ENCODE peak calls at places on chromosomes 6 and 20, in four cellular contexts. X is A549, W is SK-N-SH, Z is GM23338. V is an unnamed sample.

GRCh38 chr6:154917941-154918340 is 77.2 kb upstream of the TIAM2 start:
- DNase-seq in W (no peak), Z (no peak), X (no peak), V (no peak)

GRCh38 chr6:3822747-3823445 is 26.3 kb upstream of the FAM50B start:
- DNase-seq in W (no peak), X (no peak), Z (no peak), V (no peak)

GRCh38 chr6:18350728-18351127 is 36.4 kb upstream of the RNF144B start:
- DNase-seq in W (no peak), Z (no peak), X (no peak), V (peak)

GRCh38 chr6:163564536-163564935 is 150.0 kb downstream of the QKI start:
- DNase-seq in W (no peak), Z (no peak), X (no peak), V (no peak)

GRCh38 chr6:148200302-148200701 is 142.3 kb upstream of the SASH1 start:
- DNase-seq in X (no peak), W (no peak), Z (peak), V (no peak)

GRCh38 chr6:74946961-74947360 is 258.9 kb downstream of the COL12A1 start:
- DNase-seq in X (no peak), W (no peak), Z (no peak), V (no peak)

GRCh38 chr6:151036869-151037680 is 171.6 kb downstream of the MTHFD1L start:
- DNase-seq in Z (no peak), W (no peak), X (no peak), V (no peak)

GRCh38 chr6:77653817-77654216 is 978 bp downstream of the MEI4 start:
- DNase-seq in W (no peak), X (no peak), Z (no peak), V (no peak)

GRCh38 chr6:2784061-2784460 is 18.9 kb downstream of the WRNIP1 start:
- DNase-seq in W (no peak), X (no peak), Z (no peak), V (no peak)

GRCh38 chr6:34149831-34150400 is 4.0 kb upstream of the GRM4 start:
- DNase-seq in Z (no peak), X (no peak), W (peak), V (no peak)

GRCh38 chr6:154542747-154543146 is 32.3 kb upstream of the CNKSR3 start:
- DNase-seq in X (no peak), Z (peak), W (no peak), V (no peak)

GRCh38 chr6:136775548-136775947 is 16.7 kb downstream of the MAP3K5 start:
- DNase-seq in X (no peak), W (no peak), Z (no peak), V (no peak)

GRCh38 chr20:45456632-45457031 is 12.9 kb upstream of the WFDC2 start:
- DNase-seq in W (no peak), X (no peak), Z (peak), V (no peak)

GRCh38 chr6:88165877-88166492 is at the start of gene CNR1:
- DNase-seq in Z (peak), W (peak), X (peak), V (peak)

GRCh38 chr6:22954749-22955385 is 385.5 kb downstream of the HDGFL1 start:
- DNase-seq in W (no peak), X (no peak), Z (no peak), V (no peak)

GRCh38 chr6:21087188-21087587 is 506.4 kb upstream of the SOX4 start:
- DNase-seq in W (no peak), X (no peak), Z (no peak), V (no peak)

GRCh38 chr6:2950713-2951112 is 20.7 kb downstream of the SERPINB6 start:
- DNase-seq in W (no peak), Z (no peak), X (no peak), V (no peak)

GRCh38 chr20:49937023-49937929 is 1.1 kb downstream of the RNF114 start:
- DNase-seq in Z (peak), W (peak), X (no peak), V (peak)

GRCh38 chr6:54991761-54992330 is 145.3 kb downstream of the FAM83B start:
- DNase-seq in X (no peak), Z (no peak), W (no peak), V (no peak)
- TF ChIP-seq REST in X (no peak), Z (no peak), W (no peak), V (no peak)

DNA sequence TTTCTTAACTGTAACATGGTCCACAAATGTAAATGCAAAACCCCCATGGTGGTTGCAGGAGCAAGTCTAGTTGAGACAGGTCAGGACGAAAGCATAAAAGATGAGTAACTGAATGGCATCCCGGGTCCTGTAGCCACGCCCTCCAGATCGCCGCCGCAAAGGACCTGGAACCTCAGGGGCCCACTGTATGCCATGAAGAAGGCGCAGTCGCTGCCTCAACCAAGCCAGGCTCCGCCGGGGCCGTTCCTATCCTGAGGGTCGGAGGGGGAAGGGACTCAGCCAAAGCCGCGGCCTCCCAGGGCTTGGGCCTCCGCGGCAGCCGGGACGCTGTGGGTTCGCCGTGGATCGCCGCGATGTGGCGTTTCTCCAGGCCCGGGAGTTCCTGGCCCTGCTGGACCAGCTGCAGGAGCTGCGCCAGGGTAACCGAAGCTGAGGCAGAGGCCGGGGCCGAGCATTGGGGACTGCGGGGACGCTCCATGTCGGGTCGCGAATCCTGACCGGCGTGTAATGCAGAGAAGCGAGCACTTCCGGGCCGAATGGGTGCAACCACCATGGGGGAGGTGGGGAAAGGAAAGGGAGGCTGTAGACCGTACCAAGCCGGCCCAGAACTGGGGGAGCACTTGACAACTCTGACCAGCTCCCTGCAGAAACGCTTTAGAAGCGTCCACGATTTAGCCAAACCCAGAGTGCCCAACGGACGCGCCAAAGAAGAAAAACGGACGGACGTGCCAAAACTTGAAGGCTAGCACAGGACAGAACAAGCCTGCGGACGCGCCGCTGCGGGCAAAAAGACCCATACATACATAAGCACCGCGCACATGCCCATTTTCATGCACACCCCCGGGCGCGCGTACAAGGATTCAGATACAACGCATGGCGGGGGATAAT is 11.1 kb downstream of the RPL7L1 start:
- DNase-seq in X (peak), Z (peak), W (peak), V (peak)
- TF ChIP-seq REST in X (no peak), Z (no peak), W (no peak), V (peak)

GRCh38 chr6:7417684-7418083 is 28.1 kb downstream of the RIOK1 start:
- DNase-seq in Z (no peak), X (no peak), W (peak), V (no peak)
- TF ChIP-seq REST in Z (no peak), X (no peak), W (no peak), V (no peak)

DNA sequence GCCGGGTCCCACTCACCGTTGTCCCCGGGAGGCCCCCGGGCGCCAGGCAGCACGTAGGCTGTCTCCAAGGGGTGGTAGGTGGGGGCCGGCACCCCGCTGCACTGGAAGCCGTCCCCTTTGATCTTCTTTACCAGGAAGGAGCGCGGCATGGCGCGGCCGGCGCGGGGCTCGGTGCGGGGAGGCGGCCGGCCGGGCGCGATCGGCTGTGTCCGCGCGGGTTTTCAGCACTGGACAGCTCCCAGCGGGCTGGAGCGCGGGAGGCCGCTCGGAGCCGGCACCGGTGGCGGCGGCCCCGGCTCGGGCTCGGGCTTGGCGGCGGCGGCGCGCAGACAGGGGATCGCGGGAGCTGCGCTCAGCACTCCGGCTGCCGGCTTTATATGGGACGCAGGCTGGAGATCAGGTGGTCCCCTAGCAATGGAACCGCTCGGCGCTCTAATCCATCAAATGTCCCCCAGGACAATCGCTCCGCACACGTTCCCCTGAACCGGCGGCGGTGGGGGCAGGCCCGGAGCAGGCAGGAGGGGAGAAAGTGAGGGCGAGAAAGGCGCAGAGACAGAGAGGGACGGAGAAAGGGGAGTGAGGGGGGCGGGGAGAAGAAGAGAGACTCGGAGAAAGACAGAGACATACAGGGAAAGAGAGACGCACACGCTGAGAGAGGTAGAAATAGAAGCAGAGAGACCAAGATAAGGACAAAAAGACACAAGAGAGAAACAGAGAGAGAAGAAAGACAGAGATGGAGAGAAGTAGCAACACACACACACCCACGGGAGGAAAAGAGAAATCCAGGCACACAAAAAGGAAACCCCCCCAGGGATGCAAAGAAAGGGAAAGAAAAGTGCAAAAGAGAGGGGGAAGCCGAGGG is at the start of gene SCRT2:
- DNase-seq in X (peak), Z (peak), W (peak), V (peak)
- TF ChIP-seq REST in X (peak), Z (peak), W (peak), V (peak)

DNA sequence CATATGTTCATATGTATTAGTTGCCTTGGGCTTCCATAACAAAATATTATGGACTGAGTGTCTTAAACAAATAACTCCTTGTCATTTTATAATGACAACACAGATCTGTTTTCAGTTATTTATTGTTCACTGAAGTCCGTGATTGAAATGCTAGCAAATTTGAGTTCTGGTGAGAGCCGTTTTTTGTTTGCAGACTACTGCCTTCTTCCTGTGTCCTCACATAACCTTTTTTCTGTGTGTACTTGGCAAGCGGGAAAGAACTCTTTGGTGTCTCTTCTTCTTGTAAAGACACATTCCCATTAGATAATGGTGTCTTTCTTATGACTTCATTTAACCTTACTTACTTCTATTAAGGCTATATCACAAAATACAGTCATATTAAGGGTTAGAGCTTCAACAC is 482.9 kb upstream of the EYS start:
- DNase-seq in X (no peak), Z (no peak), W (no peak), V (no peak)
- TF ChIP-seq REST in X (no peak), Z (no peak), W (no peak), V (no peak)

GRCh38 chr20:1894951-1895673 is at the start of gene SIRPA:
- DNase-seq in W (peak), Z (peak), X (peak), V (peak)

GRCh38 chr20:1896859-1897258 is 1.7 kb downstream of the SIRPA start:
- DNase-seq in Z (no peak), X (no peak), W (no peak), V (no peak)

GRCh38 chr20:1897486-1897885 is 2.3 kb downstream of the SIRPA start:
- DNase-seq in Z (no peak), X (no peak), W (no peak), V (peak)

GRCh38 chr20:1894471-1894950 is 696 bp upstream of the SIRPA start:
- DNase-seq in X (peak), Z (no peak), W (peak), V (no peak)

DNA sequence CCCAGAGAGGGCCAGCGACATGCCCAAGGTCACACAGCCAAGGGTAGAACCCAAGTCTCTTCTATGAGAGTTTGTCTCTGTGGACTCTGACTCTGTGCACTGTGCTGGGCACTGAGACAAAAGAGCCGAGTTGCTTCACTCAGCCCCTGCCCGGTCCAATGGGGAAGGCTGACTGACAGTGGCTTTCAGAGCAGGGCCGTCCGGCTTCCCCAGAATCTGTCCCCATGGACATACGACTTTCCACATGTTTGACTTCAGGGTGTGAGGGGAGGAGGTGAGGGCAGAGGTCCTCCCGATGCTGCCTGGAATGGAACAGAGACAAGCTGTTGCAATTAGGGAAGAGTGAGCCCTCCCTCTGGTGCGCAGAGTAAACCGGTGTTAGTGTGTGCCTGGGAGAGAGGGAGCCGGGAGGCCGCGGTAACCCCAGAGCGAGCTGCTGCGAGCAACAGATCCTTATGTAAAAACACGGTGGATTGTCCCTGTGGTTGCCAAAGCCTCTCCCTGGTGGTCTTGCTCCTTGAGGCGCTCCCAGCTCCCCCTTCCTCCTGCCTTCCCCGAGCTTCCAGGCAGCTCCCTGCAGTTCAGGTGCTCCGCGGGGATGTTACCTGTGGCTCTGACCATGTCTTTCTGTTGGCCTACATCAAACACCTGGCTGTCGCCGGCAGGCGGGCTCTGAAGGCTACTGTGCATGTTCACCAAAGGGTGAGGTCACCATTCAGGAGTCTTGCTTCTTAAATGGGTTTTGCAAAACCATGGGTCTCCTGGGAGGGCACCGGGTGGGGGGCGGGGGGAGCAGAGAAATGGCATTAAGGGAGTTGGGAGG is 678 bp downstream of the SIRPA start:
- DNase-seq in X (peak), Z (peak), W (no peak), V (no peak)
- TF ChIP-seq REST in X (no peak), Z (no peak), W (no peak), V (no peak)

GRCh38 chr20:9514072-9514460 is 324 bp upstream of the LAMP5 start:
- DNase-seq in Z (peak), W (peak), X (no peak), V (no peak)

GRCh38 chr20:9515761-9516657 is 1.6 kb downstream of the LAMP5 start:
- DNase-seq in W (peak), X (no peak), Z (peak), V (no peak)

GRCh38 chr20:9515211-9515580 is 806 bp downstream of the LAMP5 start:
- DNase-seq in W (peak), X (no peak), Z (no peak), V (no peak)

GRCh38 chr20:9516658-9516987 is 2.2 kb downstream of the LAMP5 start:
- DNase-seq in Z (peak), X (no peak), W (no peak), V (no peak)

GRCh38 chr20:9514461-9515210 is at the start of gene LAMP5:
- DNase-seq in W (peak), X (no peak), Z (peak), V (no peak)
- TF ChIP-seq REST in W (peak), X (peak), Z (peak), V (peak)

GRCh38 chr20:18679020-18679419 is 91.2 kb downstream of the DTD1 start:
- DNase-seq in X (no peak), W (no peak), Z (peak), V (no peak)
- TF ChIP-seq REST in X (no peak), W (no peak), Z (no peak), V (no peak)

DNA sequence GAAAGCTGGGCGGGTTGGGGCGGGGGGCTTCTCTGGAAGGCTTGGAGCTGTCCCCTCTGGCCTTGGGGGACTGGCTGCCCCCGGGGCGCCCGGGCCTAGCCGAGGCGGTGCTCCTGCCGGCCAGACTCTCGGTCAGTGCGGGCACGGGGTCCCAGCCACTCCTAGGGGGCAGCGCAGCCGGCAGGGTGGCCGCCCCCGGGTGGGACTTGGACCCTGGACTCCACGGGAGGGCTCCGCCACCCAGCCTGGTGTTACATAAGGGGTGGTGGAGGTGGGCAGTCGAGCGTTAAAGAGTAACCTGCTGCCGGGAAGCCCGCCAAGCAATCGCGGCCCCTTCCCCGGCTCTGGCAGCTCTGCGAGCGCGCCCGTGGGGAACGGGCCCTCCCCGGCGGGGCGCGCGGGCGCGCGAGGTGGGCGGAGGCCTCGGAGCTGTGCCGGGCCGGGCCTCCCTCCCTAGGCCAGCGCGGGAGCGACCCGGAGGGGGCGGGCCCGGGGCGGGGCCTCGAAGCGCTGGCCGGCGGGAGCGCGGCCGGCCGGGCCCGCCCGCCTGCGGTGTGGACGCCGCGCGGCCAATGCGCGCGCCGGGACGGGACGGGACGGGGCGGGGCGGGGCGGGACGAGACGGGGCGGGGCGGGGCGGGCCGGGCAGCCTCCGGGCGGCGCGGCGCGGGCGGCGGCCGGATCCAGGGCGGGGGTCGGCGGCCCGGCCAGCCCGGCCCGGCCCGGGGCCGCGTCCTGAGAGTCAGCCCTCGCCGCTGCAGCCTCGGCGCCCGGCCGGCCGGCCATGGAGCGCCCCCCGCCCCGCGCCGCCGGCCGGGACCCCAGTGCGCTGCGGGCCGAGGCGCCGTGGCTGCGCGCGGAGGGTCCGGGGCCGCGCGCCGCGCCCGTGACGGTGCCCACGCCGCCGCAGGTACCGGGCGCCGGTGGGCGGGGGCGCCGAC is at the start of gene SLC2A4RG:
- DNase-seq in W (peak), X (peak), Z (peak), V (peak)
- TF ChIP-seq REST in W (no peak), X (no peak), Z (no peak), V (no peak)

DNA sequence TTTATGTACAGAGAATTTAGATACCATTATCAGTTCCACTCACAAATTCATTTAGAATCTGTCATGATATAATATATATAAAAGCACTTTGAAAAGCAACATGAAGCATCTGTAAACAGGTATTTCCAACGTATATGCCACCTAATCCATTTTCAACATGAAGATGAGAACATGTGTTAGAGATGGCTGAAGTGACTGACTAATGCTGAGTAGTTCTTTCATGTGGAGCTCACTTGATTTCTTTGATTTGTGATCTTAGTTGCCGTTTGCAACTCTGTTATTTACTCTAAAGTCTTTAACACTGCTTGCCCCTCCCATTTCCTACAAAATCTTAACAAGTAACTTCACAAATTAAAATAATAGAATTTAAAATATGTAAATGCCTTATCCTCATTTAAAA is 78.4 kb downstream of the ME1 start:
- DNase-seq in W (no peak), X (no peak), Z (no peak), V (no peak)
- TF ChIP-seq REST in W (no peak), X (no peak), Z (no peak), V (no peak)